ENCODE peak calls at places on chromosomes 12 and 14, in eight cellular contexts. P is colonic mucosa, M is B cell, C is HepG2, V is A549, B is left ventricle myocardium inferior, X is WERI-Rb-1, T is WTC11. O is an unnamed sample.
A peak's percentile ranks its signal among the peaks of the same experiment; 100 is the strongest.

GRCh38 chr14:80498533-80498932 is 287.2 kb upstream of the DIO2 start:
- DNase-seq in P (no peak), M (no peak), X (no peak), T (no peak), C (no peak), B (no peak), V (no peak), O (no peak)

GRCh38 chr12:115934046-115934445 is 343.4 kb downstream of the MED13L start:
- DNase-seq in T (no peak), P (no peak), V (no peak), B (no peak), X (no peak), C (no peak), M (no peak), O (no peak)

GRCh38 chr12:52278931-52279682 is 4.7 kb downstream of the KRT86 start:
- DNase-seq in C (peak; percentile 21), X (peak; percentile 74), V (peak; percentile 92), M (no peak), P (peak; percentile 75), T (peak; percentile 87), B (peak; percentile 71), O (peak; percentile 91)

GRCh38 chr12:76720068-76720467 is 43.8 kb upstream of the ZDHHC17 start:
- DNase-seq in X (no peak), P (no peak), C (no peak), M (no peak), B (no peak), V (peak; percentile 73), T (no peak), O (no peak)

GRCh38 chr14:105930572-105930971 is 404.2 kb downstream of the TMEM121 start:
- DNase-seq in T (no peak), X (no peak), P (no peak), V (no peak), M (no peak), C (no peak), B (no peak), O (no peak)

GRCh38 chr12:112207397-112207924 is 82.1 kb downstream of the TRAFD1 start:
- DNase-seq in B (no peak), X (no peak), T (no peak), M (no peak), V (no peak), P (no peak), C (no peak), O (no peak)

GRCh38 chr12:124500232-124501079 is 67.0 kb downstream of the NCOR2 start:
- DNase-seq in P (no peak), T (peak; percentile 81), X (no peak), B (no peak), M (no peak), V (no peak), C (peak; percentile 37), O (no peak)

GRCh38 chr14:91300957-91301356 is 56.5 kb upstream of the GPR68 start:
- DNase-seq in V (no peak), C (no peak), P (no peak), X (no peak), B (no peak), T (no peak), M (no peak), O (no peak)

GRCh38 chr14:95770777-95771176 is 56.9 kb upstream of the TCL1A start:
- DNase-seq in C (no peak), B (no peak), X (no peak), T (no peak), P (no peak), V (no peak), M (no peak), O (no peak)

GRCh38 chr12:64756371-64756770 is 2.8 kb downstream of the GNS start:
- DNase-seq in P (no peak), T (no peak), B (no peak), M (no peak), X (no peak), C (no peak), V (no peak), O (peak; percentile 60)

GRCh38 chr14:100651999-100652508 is 64.8 kb upstream of the BEGAIN start:
- DNase-seq in B (no peak), M (no peak), C (no peak), X (no peak), T (no peak), V (no peak), P (no peak), O (no peak)

GRCh38 chr14:100654025-100654813 is 67.0 kb upstream of the BEGAIN start:
- DNase-seq in P (no peak), X (peak; percentile 27), C (no peak), M (no peak), B (no peak), V (no peak), T (no peak), O (no peak)

GRCh38 chr14:100652739-100653138 is 65.5 kb upstream of the BEGAIN start:
- DNase-seq in B (no peak), X (no peak), C (no peak), M (no peak), V (no peak), T (no peak), P (no peak), O (no peak)

GRCh38 chr14:100654814-100655795 is 67.9 kb upstream of the BEGAIN start:
- DNase-seq in V (peak; percentile 30), B (no peak), M (no peak), P (peak; percentile 65), C (no peak), T (peak; percentile 76), X (peak; percentile 52), O (peak; percentile 87)

DNA sequence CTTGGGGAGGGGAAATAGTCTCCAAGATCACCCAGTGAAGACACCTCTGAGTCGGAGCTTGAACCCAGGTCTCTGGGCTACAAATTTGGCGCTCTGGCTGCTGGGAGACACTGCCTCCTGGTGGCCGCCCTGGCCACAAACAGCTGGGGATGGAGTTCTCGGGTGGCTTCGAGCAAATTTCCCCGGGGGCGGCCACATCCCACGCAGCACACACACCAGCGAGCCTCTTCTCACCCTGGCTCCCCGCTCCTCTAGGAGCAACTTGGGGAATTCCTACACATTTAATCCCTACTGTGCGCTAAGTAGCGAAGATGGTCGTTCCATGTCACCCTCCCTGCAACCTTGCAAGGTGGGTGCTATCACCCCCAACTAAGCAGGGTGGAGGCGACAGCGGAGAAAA is 66.2 kb upstream of the BEGAIN start:
- DNase-seq in C (no peak), T (peak; percentile 57), M (no peak), B (no peak), P (no peak), X (no peak), V (no peak), O (no peak)
- TF ChIP-seq CTCF in C (peak; percentile 57), T (peak; percentile 81), M (peak; percentile 20), B (peak; percentile 33), P (peak; percentile 63), X (peak; percentile 80), V (peak; percentile 57), O (peak; percentile 30)

GRCh38 chr14:102314242-102315011 is 5.1 kb upstream of the ZNF839 start:
- DNase-seq in P (peak; percentile 88), V (peak; percentile 84), B (peak; percentile 87), C (peak; percentile 53), M (peak; percentile 76), T (peak; percentile 81), X (peak; percentile 85), O (peak; percentile 87)
- TF ChIP-seq CTCF in P (peak; percentile 98), V (peak; percentile 97), B (peak; percentile 99), C (peak; percentile 99), M (peak; percentile 99), T (peak; percentile 95), X (peak; percentile 95), O (peak; percentile 95)

DNA sequence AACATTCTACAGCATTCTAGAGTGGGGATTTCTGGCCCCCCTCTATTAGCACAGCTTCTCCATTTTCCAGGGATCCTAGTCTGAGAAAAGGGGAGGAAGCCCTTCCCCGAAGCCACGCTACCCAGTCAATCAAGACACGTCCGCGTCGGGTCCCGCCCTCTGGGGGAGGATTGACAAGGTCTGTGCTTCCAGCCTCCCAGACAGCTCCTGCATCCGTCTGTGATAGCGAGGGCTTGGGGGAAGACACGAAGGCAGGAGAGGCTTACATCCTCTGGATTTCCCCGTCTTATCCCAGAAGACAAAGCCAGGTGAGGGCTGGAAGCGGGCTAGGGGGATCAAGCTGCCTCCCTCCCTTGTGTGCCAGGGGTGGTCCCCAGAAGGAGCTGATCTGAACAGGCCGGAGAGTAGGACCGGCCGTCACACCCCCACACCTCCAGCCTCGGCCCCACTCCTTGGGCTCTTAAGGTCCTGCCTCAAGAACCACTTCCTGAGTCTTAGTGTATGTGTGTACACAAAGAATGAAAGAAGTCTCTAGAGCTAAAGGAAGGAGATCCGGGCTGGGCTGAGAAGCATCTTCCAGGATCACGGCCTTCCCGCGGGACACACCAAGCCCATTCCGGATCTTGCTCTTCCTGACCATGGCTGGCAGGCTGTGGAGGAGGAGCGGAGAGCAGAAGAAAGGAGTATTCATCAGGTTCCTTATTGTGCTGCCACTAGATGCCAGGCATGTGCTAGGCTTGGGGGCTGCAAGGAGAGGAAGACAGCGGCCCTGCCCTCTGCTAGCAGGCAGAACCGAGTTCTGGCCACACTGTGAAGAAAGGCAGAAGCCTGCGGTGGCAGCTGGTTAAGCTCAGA is 1.0 kb upstream of the CD63 start:
- DNase-seq in M (no peak), T (peak; percentile 87), V (peak; percentile 91), C (peak; percentile 73), P (peak; percentile 95), X (peak; percentile 94), B (peak; percentile 90), O (peak; percentile 84)
- TF ChIP-seq CTCF in M (peak; percentile 21), T (no peak), V (peak; percentile 6), C (no peak), P (no peak), X (peak; percentile 18), B (no peak), O (no peak)

GRCh38 chr14:21647380-21647779 is 6.3 kb upstream of the OR4E2 start:
- DNase-seq in X (no peak), V (no peak), P (no peak), M (no peak), B (no peak), C (no peak), T (no peak), O (no peak)

GRCh38 chr14:21653331-21653885 is at the start of gene OR4E2:
- DNase-seq in M (no peak), V (no peak), B (no peak), C (no peak), T (no peak), P (peak; percentile 25), X (no peak), O (no peak)

GRCh38 chr14:21656980-21657379 is 3.3 kb downstream of the OR4E2 start:
- DNase-seq in X (no peak), M (no peak), B (no peak), V (no peak), T (no peak), C (no peak), P (no peak), O (no peak)

GRCh38 chr14:21654215-21654614 is 580 bp downstream of the OR4E2 start:
- DNase-seq in P (no peak), B (no peak), C (no peak), M (no peak), T (no peak), V (no peak), X (no peak), O (no peak)

DNA sequence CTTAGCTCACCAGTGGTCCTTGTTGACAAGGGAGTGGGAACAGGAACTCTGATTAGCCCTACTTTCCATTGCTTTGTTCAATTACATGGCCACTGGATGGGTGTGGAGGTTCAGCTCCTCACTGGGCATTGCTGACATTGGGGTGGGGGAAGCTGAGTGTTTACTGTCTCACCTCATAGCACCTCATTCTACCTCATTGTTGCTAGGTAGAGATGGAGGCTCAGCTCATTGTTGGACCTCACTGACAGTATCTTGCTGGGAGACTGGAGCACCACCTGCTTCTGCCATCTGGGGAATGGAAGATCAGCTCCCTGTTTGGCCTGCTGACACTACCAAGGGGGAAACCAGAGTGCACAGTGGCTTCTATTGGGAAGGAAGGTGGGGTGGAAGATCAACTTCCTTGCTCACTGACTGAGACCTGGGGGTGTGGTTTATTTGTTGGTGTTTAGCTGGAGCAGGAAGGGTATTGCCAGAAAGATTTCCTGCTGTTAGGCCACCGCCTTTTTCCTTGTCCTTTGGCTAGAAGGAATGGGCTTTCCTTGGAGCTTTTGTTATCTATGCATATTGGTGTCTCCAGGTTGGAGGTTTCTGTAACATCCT is 1.3 kb upstream of the OR4E2 start:
- DNase-seq in M (no peak), P (peak; percentile 67), C (no peak), B (no peak), X (no peak), T (no peak), V (no peak), O (no peak)
- TF ChIP-seq CTCF in M (no peak), P (no peak), C (no peak), B (no peak), X (no peak), T (no peak), V (no peak), O (no peak)